ENCODE peak calls at places on chromosome 13, in nine cellular contexts. L, M, R, T, U, A, H, V and X are unnamed samples.

GRCh38 chr13:110697842-110698241 is 8.1 kb downstream of the CARS2 start:
- DNase-seq in L (no peak), M (no peak), R (no peak), T (no peak), U (no peak), A (no peak), H (no peak), V (no peak), X (no peak)

GRCh38 chr13:20847298-20847697 is 55.2 kb downstream of the XPO4 start:
- DNase-seq in L (no peak), M (no peak), R (no peak), T (no peak), U (no peak), A (no peak), H (no peak), V (no peak), X (no peak)

GRCh38 chr13:43487459-43487858 is 299.3 kb downstream of the ENOX1 start:
- DNase-seq in L (no peak), M (no peak), R (no peak), T (no peak), U (no peak), A (no peak), H (no peak), V (no peak), X (no peak)

GRCh38 chr13:72029981-72030380 is 163.0 kb upstream of the DACH1 start:
- DNase-seq in L (no peak), M (no peak), R (no peak), T (no peak), U (no peak), A (no peak), H (no peak), V (no peak), X (no peak)

GRCh38 chr13:52387721-52388120 is 18.3 kb downstream of the THSD1 start:
- DNase-seq in L (no peak), M (no peak), R (no peak), T (no peak), U (no peak), A (no peak), H (no peak), V (no peak), X (no peak)

GRCh38 chr13:24618219-24618955 is 61.8 kb upstream of the ATP12A start:
- DNase-seq in L (no peak), M (peak), R (peak), T (no peak), U (peak), A (peak), H (no peak), V (peak), X (no peak)

GRCh38 chr13:20425819-20426219 is 99.8 kb downstream of the CRYL1 start:
- DNase-seq in L (no peak), M (no peak), R (no peak), T (no peak), U (no peak), A (no peak), H (no peak), V (no peak), X (no peak)

GRCh38 chr13:66210677-66211076 is 1019.5 kb downstream of the PCDH9 start:
- DNase-seq in L (no peak), M (no peak), R (no peak), T (peak), U (no peak), A (peak), H (peak), V (no peak), X (no peak)

GRCh38 chr13:37069597-37070103 is 10.2 kb upstream of the SUPT20H start:
- DNase-seq in L (no peak), M (no peak), R (no peak), T (no peak), U (no peak), A (no peak), H (no peak), V (no peak), X (no peak)

GRCh38 chr13:30735025-30735967 is at the start of gene ALOX5AP:
- DNase-seq in L (no peak), M (peak), R (peak), T (no peak), U (peak), A (no peak), H (no peak), V (peak), X (no peak)

GRCh38 chr13:97743946-97744345 is 209.5 kb upstream of the IPO5 start:
- DNase-seq in L (no peak), M (no peak), R (no peak), T (peak), U (no peak), A (no peak), H (no peak), V (no peak), X (no peak)

GRCh38 chr13:110719036-110719710 is 5.7 kb downstream of the ING1 start:
- DNase-seq in L (no peak), M (no peak), R (no peak), T (no peak), U (no peak), A (no peak), H (no peak), V (no peak), X (no peak)

GRCh38 chr13:78586706-78587105 is 16.6 kb downstream of the POU4F1 start:
- DNase-seq in L (no peak), M (no peak), R (no peak), T (no peak), U (no peak), A (no peak), H (no peak), V (no peak), X (peak)

GRCh38 chr13:22082030-22082429 is 411.2 kb downstream of the FGF9 start:
- DNase-seq in L (no peak), M (no peak), R (no peak), T (no peak), U (no peak), A (no peak), H (no peak), V (no peak), X (no peak)

GRCh38 chr13:113856716-113857065 is 7.2 kb downstream of the GAS6 start:
- DNase-seq in L (no peak), M (peak), R (peak), T (peak), U (no peak), A (peak), H (no peak), V (no peak), X (no peak)

GRCh38 chr13:21638319-21639282 is 32.3 kb upstream of the FGF9 start:
- DNase-seq in L (no peak), M (no peak), R (peak), T (peak), U (no peak), A (peak), H (peak), V (no peak), X (peak)

GRCh38 chr13:37074703-37075102 is 15.2 kb upstream of the SUPT20H start:
- DNase-seq in L (no peak), M (no peak), R (no peak), T (peak), U (no peak), A (peak), H (peak), V (no peak), X (no peak)

GRCh38 chr13:100014621-100015020 is 33.0 kb downstream of the ZIC2 start:
- DNase-seq in L (no peak), M (no peak), R (no peak), T (no peak), U (no peak), A (no peak), H (no peak), V (no peak), X (no peak)

GRCh38 chr13:112055417-112056206 is 11.3 kb upstream of the SOX1 start:
- DNase-seq in L (no peak), M (no peak), R (no peak), T (no peak), U (no peak), A (no peak), H (no peak), V (no peak), X (no peak)

GRCh38 chr13:102295316-102296048 is 106.4 kb downstream of the FGF14 start:
- DNase-seq in L (no peak), M (no peak), R (no peak), T (no peak), U (no peak), A (peak), H (no peak), V (no peak), X (no peak)

GRCh38 chr13:42266464-42266863 is 5.5 kb upstream of the AKAP11 start:
- DNase-seq in L (no peak), M (no peak), R (no peak), T (peak), U (no peak), A (peak), H (no peak), V (no peak), X (no peak)

GRCh38 chr13:113935523-113935922 is 38.4 kb downstream of the C13orf46 start:
- DNase-seq in L (no peak), M (no peak), R (no peak), T (no peak), U (no peak), A (no peak), H (no peak), V (no peak), X (no peak)

GRCh38 chr13:113129921-113130750 is 7.5 kb downstream of the F10 start:
- DNase-seq in L (no peak), M (peak), R (no peak), T (no peak), U (no peak), A (no peak), H (no peak), V (no peak), X (no peak)

GRCh38 chr13:111325146-111325890 is 4.9 kb downstream of the TEX29 start:
- DNase-seq in L (no peak), M (no peak), R (no peak), T (no peak), U (no peak), A (no peak), H (no peak), V (no peak), X (no peak)

GRCh38 chr13:101986316-101986715 is 415.5 kb downstream of the FGF14 start:
- DNase-seq in L (no peak), M (no peak), R (no peak), T (no peak), U (no peak), A (no peak), H (no peak), V (no peak), X (no peak)

GRCh38 chr13:98397221-98397620 is 179.7 kb downstream of the STK24 start:
- DNase-seq in L (no peak), M (no peak), R (no peak), T (no peak), U (no peak), A (peak), H (no peak), V (no peak), X (no peak)

GRCh38 chr13:50732712-50733111 is 110.8 kb downstream of the DLEU7 start:
- DNase-seq in L (no peak), M (no peak), R (no peak), T (peak), U (no peak), A (peak), H (no peak), V (no peak), X (no peak)

GRCh38 chr13:90732049-90732448 is 615.4 kb upstream of the MIR17HG start:
- DNase-seq in L (no peak), M (no peak), R (no peak), T (no peak), U (no peak), A (no peak), H (no peak), V (no peak), X (peak)

GRCh38 chr13:35917942-35918645 is 213.1 kb downstream of the DCLK1 start:
- DNase-seq in L (no peak), M (no peak), R (no peak), T (peak), U (no peak), A (no peak), H (no peak), V (no peak), X (no peak)

GRCh38 chr13:112222971-112223370 is 153.2 kb upstream of the SPACA7 start:
- DNase-seq in L (no peak), M (no peak), R (no peak), T (no peak), U (no peak), A (no peak), H (no peak), V (no peak), X (no peak)

GRCh38 chr13:57286511-57287098 is 119.6 kb downstream of the PRR20E start:
- DNase-seq in L (no peak), M (no peak), R (no peak), T (no peak), U (no peak), A (no peak), H (no peak), V (no peak), X (no peak)

GRCh38 chr13:46354143-46355087 is 32.6 kb downstream of the RUBCNL start:
- DNase-seq in L (no peak), M (no peak), R (no peak), T (peak), U (no peak), A (peak), H (peak), V (no peak), X (no peak)

GRCh38 chr13:63651394-63651793 is 2235.7 kb upstream of the PCDH20 start:
- DNase-seq in L (no peak), M (no peak), R (no peak), T (no peak), U (no peak), A (no peak), H (no peak), V (no peak), X (no peak)

GRCh38 chr13:30847697-30848307 is 58.3 kb upstream of the MEDAG start:
- DNase-seq in L (no peak), M (no peak), R (no peak), T (peak), U (no peak), A (peak), H (no peak), V (no peak), X (no peak)

GRCh38 chr13:98751397-98752110 is 918 bp downstream of the SLC15A1 start:
- DNase-seq in L (no peak), M (no peak), R (peak), T (peak), U (no peak), A (peak), H (no peak), V (no peak), X (peak)

GRCh38 chr13:57858376-57858775 is 226.8 kb downstream of the PCDH17 start:
- DNase-seq in L (no peak), M (no peak), R (no peak), T (no peak), U (no peak), A (no peak), H (no peak), V (no peak), X (no peak)

GRCh38 chr13:114071991-114072390 is 60.4 kb downstream of the RASA3 start:
- DNase-seq in L (no peak), M (no peak), R (no peak), T (no peak), U (no peak), A (no peak), H (no peak), V (no peak), X (no peak)

GRCh38 chr13:110363009-110363408 is 55.9 kb downstream of the COL4A2 start:
- DNase-seq in L (no peak), M (no peak), R (no peak), T (no peak), U (no peak), A (peak), H (no peak), V (no peak), X (peak)